ENCODE peak calls at places on chromosomes 16 and 17, in seven cellular contexts. One of them, this sample, is unnamed.

GRCh38 chr16:61813339-61813738 is 222.9 kb downstream of the CDH8 start:
- DNase-seq in tibial nerve: no peak
- DNase-seq in A549: no peak
- DNase-seq in transverse colon: no peak
- DNase-seq in SK-N-SH: no peak
- DNase-seq in sigmoid colon: no peak
- DNase-seq in ovary: no peak
- DNase-seq in this sample: no peak

GRCh38 chr16:53090591-53091507 is 36.1 kb downstream of the CHD9 start:
- DNase-seq in SK-N-SH: peak; percentile 29
- DNase-seq in ovary: peak; percentile 97
- DNase-seq in transverse colon: peak; percentile 88
- DNase-seq in sigmoid colon: peak; percentile 99
- DNase-seq in A549: no peak
- DNase-seq in tibial nerve: peak; percentile 92
- DNase-seq in this sample: peak; percentile 39

GRCh38 chr17:45261577-45262515 is at the start of gene SPATA32:
- DNase-seq in SK-N-SH: peak; percentile 71
- DNase-seq in tibial nerve: no peak
- DNase-seq in A549: no peak
- DNase-seq in transverse colon: peak; percentile 72
- DNase-seq in sigmoid colon: peak; percentile 82
- DNase-seq in ovary: peak; percentile 69
- DNase-seq in this sample: peak; percentile 71

GRCh38 chr17:68351395-68351794 is 60.1 kb downstream of the ARSG start:
- DNase-seq in sigmoid colon: no peak
- DNase-seq in ovary: peak; percentile 35
- DNase-seq in tibial nerve: no peak
- DNase-seq in transverse colon: no peak
- DNase-seq in SK-N-SH: peak; percentile 77
- DNase-seq in A549: peak; percentile 37
- DNase-seq in this sample: no peak

GRCh38 chr16:50315346-50315997 is 49.1 kb downstream of the ADCY7 start:
- DNase-seq in SK-N-SH: peak; percentile 80
- DNase-seq in sigmoid colon: peak; percentile 65
- DNase-seq in tibial nerve: no peak
- DNase-seq in ovary: peak; percentile 6
- DNase-seq in transverse colon: peak; percentile 5
- DNase-seq in A549: no peak
- DNase-seq in this sample: no peak

GRCh38 chr17:9432867-9433495 is 142.6 kb downstream of the STX8 start:
- DNase-seq in ovary: no peak
- DNase-seq in tibial nerve: no peak
- DNase-seq in sigmoid colon: no peak
- DNase-seq in SK-N-SH: no peak
- DNase-seq in transverse colon: no peak
- DNase-seq in A549: no peak
- DNase-seq in this sample: no peak

GRCh38 chr16:87263418-87264052 is 53.7 kb downstream of the C16orf95 start:
- DNase-seq in SK-N-SH: no peak
- DNase-seq in A549: no peak
- DNase-seq in ovary: no peak
- DNase-seq in sigmoid colon: no peak
- DNase-seq in transverse colon: peak; percentile 21
- DNase-seq in tibial nerve: no peak
- DNase-seq in this sample: no peak

GRCh38 chr17:6636616-6637457 is 3.7 kb downstream of the KIAA0753 start:
- DNase-seq in tibial nerve: no peak
- DNase-seq in A549: no peak
- DNase-seq in sigmoid colon: no peak
- DNase-seq in ovary: no peak
- DNase-seq in transverse colon: no peak
- DNase-seq in SK-N-SH: no peak
- DNase-seq in this sample: no peak

GRCh38 chr17:48753794-48754499 is 25.4 kb upstream of the HOXB13 start:
- DNase-seq in ovary: no peak
- DNase-seq in A549: no peak
- DNase-seq in transverse colon: no peak
- DNase-seq in tibial nerve: no peak
- DNase-seq in sigmoid colon: no peak
- DNase-seq in SK-N-SH: no peak
- DNase-seq in this sample: no peak

GRCh38 chr17:79087428-79088143 is 13.0 kb downstream of the ENGASE start:
- DNase-seq in ovary: peak; percentile 43
- DNase-seq in SK-N-SH: peak; percentile 97
- DNase-seq in tibial nerve: peak; percentile 65
- DNase-seq in A549: peak; percentile 68
- DNase-seq in transverse colon: peak; percentile 76
- DNase-seq in sigmoid colon: peak; percentile 88
- DNase-seq in this sample: peak; percentile 61

GRCh38 chr16:10765772-10766171 is 22.1 kb downstream of the NUBP1 start:
- DNase-seq in ovary: no peak
- DNase-seq in transverse colon: no peak
- DNase-seq in sigmoid colon: no peak
- DNase-seq in tibial nerve: no peak
- DNase-seq in SK-N-SH: no peak
- DNase-seq in A549: no peak
- DNase-seq in this sample: no peak

GRCh38 chr17:11264183-11264871 is 23.3 kb downstream of the SHISA6 start:
- DNase-seq in SK-N-SH: no peak
- DNase-seq in sigmoid colon: no peak
- DNase-seq in tibial nerve: no peak
- DNase-seq in ovary: no peak
- DNase-seq in transverse colon: no peak
- DNase-seq in A549: peak; percentile 49
- DNase-seq in this sample: no peak

GRCh38 chr17:16991349-16992009 is 19.6 kb upstream of the TNFRSF13B start:
- DNase-seq in tibial nerve: peak; percentile 73
- DNase-seq in A549: peak; percentile 75
- DNase-seq in SK-N-SH: peak; percentile 91
- DNase-seq in sigmoid colon: peak; percentile 85
- DNase-seq in transverse colon: peak; percentile 90
- DNase-seq in ovary: peak; percentile 39
- DNase-seq in this sample: peak; percentile 91

GRCh38 chr16:52597772-52598483 is 51.0 kb upstream of the TOX3 start:
- DNase-seq in tibial nerve: no peak
- DNase-seq in transverse colon: peak; percentile 34
- DNase-seq in SK-N-SH: no peak
- DNase-seq in sigmoid colon: no peak
- DNase-seq in ovary: no peak
- DNase-seq in A549: no peak
- DNase-seq in this sample: no peak

GRCh38 chr17:8031261-8031661 is 7.6 kb upstream of the ALOX15B start:
- DNase-seq in SK-N-SH: no peak
- DNase-seq in A549: no peak
- DNase-seq in tibial nerve: no peak
- DNase-seq in transverse colon: no peak
- DNase-seq in ovary: no peak
- DNase-seq in sigmoid colon: peak; percentile 12
- DNase-seq in this sample: no peak

GRCh38 chr17:32622540-32622939 is 135.7 kb downstream of the CDK5R1 start:
- DNase-seq in ovary: no peak
- DNase-seq in SK-N-SH: no peak
- DNase-seq in A549: no peak
- DNase-seq in tibial nerve: no peak
- DNase-seq in transverse colon: no peak
- DNase-seq in sigmoid colon: no peak
- DNase-seq in this sample: no peak

GRCh38 chr16:85750827-85751641 is at the start of gene C16orf74:
- DNase-seq in A549: peak; percentile 32
- DNase-seq in tibial nerve: no peak
- DNase-seq in ovary: peak; percentile 31
- DNase-seq in transverse colon: peak; percentile 64
- DNase-seq in SK-N-SH: peak; percentile 90
- DNase-seq in sigmoid colon: no peak
- DNase-seq in this sample: peak; percentile 92

GRCh38 chr16:84115919-84116719 is 623 bp downstream of the MBTPS1 start:
- DNase-seq in transverse colon: peak; percentile 62
- DNase-seq in tibial nerve: no peak
- DNase-seq in SK-N-SH: no peak
- DNase-seq in sigmoid colon: no peak
- DNase-seq in A549: peak; percentile 36
- DNase-seq in ovary: peak; percentile 49
- DNase-seq in this sample: no peak

GRCh38 chr17:2253768-2254406 is 49.7 kb downstream of the SMG6 start:
- DNase-seq in tibial nerve: no peak
- DNase-seq in SK-N-SH: no peak
- DNase-seq in sigmoid colon: no peak
- DNase-seq in transverse colon: no peak
- DNase-seq in ovary: no peak
- DNase-seq in A549: no peak
- DNase-seq in this sample: no peak

DNA sequence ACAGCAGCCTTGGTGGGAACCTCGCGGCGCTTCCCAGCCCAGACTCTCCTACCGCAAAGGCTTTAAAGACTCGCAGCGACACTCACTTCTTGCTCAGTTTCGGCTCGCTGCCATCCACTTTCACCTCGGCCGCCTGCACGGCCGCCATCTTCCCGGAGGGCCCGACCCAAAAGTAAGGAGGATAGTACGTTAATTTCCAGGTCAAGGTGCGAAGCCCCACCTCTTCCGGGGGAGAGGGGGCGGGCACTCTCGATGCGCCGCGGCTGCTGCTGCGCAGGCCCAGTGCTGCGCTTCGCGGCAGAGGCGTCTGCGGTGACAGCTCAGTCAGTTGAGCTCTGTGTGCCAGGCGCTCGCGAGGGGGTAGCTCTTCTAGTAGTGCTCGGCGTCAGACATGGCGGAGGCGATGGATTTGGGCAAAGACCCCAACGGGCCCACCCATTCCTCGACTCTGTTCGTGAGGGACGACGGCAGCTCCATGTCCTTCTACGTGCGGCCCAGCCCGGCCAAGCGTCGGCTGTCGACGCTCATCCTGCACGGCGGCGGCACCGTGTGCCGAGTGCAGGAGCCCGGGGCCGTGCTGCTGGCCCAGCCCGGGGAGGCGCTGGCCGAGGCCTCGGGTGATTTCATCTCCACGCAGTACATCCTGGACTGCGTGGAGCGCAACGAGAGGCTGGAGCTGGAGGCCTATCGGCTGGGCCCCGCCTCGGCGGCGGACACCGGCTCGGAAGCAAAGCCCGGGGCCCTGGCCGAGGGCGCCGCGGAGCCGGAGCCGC is at the start of the genes KARS1 and TERF2IP:
- DNase-seq in SK-N-SH: peak; percentile 98
- DNase-seq in tibial nerve: peak; percentile 79
- DNase-seq in transverse colon: peak; percentile 96
- DNase-seq in ovary: peak; percentile 91
- DNase-seq in A549: peak; percentile 94
- DNase-seq in sigmoid colon: peak; percentile 96
- DNase-seq in this sample: peak; percentile 95
- TF ChIP-seq EP300 in SK-N-SH: no peak
- TF ChIP-seq EP300 in tibial nerve: peak; percentile 99
- TF ChIP-seq EP300 in transverse colon: no peak
- TF ChIP-seq EP300 in ovary: no peak
- TF ChIP-seq EP300 in A549: no peak
- TF ChIP-seq EP300 in sigmoid colon: no peak
- TF ChIP-seq EP300 in this sample: no peak

GRCh38 chr16:67198238-67198734 is 645 bp upstream of the ELMO3 start:
- DNase-seq in A549: peak; percentile 66
- DNase-seq in SK-N-SH: peak; percentile 81
- DNase-seq in sigmoid colon: no peak
- DNase-seq in tibial nerve: no peak
- DNase-seq in ovary: no peak
- DNase-seq in transverse colon: peak; percentile 78
- DNase-seq in this sample: peak; percentile 74

GRCh38 chr16:67197704-67198103 is 1.2 kb upstream of the ELMO3 start:
- DNase-seq in sigmoid colon: no peak
- DNase-seq in A549: no peak
- DNase-seq in tibial nerve: no peak
- DNase-seq in SK-N-SH: no peak
- DNase-seq in transverse colon: no peak
- DNase-seq in ovary: no peak
- DNase-seq in this sample: no peak

GRCh38 chr16:67200491-67200890 is 1.6 kb downstream of the ELMO3 start:
- DNase-seq in SK-N-SH: no peak
- DNase-seq in ovary: no peak
- DNase-seq in A549: no peak
- DNase-seq in sigmoid colon: no peak
- DNase-seq in transverse colon: no peak
- DNase-seq in tibial nerve: no peak
- DNase-seq in this sample: no peak

GRCh38 chr16:67199808-67200198 is 872 bp downstream of the ELMO3 start:
- DNase-seq in sigmoid colon: no peak
- DNase-seq in tibial nerve: no peak
- DNase-seq in A549: no peak
- DNase-seq in ovary: no peak
- DNase-seq in transverse colon: peak; percentile 63
- DNase-seq in SK-N-SH: peak; percentile 61
- DNase-seq in this sample: no peak

DNA sequence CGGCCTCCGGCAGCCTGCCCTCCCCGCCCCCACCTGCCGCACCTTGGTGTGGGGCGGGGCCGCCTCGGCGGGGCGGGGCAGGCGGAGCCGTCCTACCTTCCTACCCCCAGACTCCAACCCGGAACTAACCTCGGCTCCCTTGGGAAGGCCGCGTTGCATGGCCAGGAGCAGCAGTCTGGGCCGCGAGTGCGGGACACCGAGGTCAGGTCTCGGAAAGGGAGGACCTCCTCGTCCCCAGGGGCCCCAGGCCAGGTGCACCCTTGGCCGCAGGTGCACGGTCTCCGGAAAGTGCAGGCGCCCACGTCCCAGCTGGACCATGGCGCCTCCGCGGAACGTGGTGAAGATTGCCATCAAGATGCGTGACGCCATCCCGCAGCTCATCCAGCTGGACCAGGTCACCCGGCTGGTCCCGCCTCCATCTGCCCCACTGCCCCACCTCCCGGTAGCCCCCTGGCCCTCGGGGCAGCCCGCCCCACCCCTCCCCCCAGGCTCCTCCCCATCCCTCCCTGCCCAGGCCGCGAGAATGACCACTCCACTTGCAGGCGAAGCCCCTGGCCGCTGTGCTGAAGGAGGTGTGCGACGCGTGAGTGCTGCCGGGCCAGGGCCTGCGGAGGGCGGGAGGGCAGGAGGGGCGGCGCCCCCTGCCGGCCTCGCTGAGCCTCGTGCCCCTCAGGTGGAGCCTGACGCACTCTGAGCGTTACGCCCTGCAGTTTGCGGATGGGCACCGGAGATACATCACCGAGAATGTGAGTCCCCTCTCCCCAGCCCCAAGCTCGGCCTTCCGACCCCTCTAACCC is at the start of gene ELMO3:
- DNase-seq in ovary: no peak
- DNase-seq in SK-N-SH: peak; percentile 72
- DNase-seq in sigmoid colon: no peak
- DNase-seq in transverse colon: peak; percentile 88
- DNase-seq in A549: no peak
- DNase-seq in tibial nerve: no peak
- DNase-seq in this sample: peak; percentile 91
- TF ChIP-seq CTCF in ovary: no peak
- TF ChIP-seq CTCF in SK-N-SH: no peak
- TF ChIP-seq CTCF in sigmoid colon: peak; percentile 19
- TF ChIP-seq CTCF in transverse colon: peak; percentile 58
- TF ChIP-seq CTCF in A549: no peak
- TF ChIP-seq CTCF in tibial nerve: peak; percentile 28
- TF ChIP-seq CTCF in this sample: peak; percentile 27

GRCh38 chr17:38443356-38444026 is 15.2 kb downstream of the ARHGAP23 start:
- DNase-seq in sigmoid colon: no peak
- DNase-seq in tibial nerve: no peak
- DNase-seq in A549: no peak
- DNase-seq in ovary: no peak
- DNase-seq in SK-N-SH: no peak
- DNase-seq in transverse colon: no peak
- DNase-seq in this sample: no peak
- H3K27ac ChIP-seq in sigmoid colon: peak overlapping the region; percentile 71
- H3K27ac ChIP-seq in tibial nerve: peak overlapping the region; percentile 74
- H3K27ac ChIP-seq in A549: no peak overlapping the region
- H3K27ac ChIP-seq in ovary: no peak overlapping the region
- H3K27ac ChIP-seq in SK-N-SH: no peak overlapping the region
- H3K27ac ChIP-seq in transverse colon: no peak overlapping the region
- H3K27ac ChIP-seq in this sample: no peak overlapping the region

GRCh38 chr17:40447148-40447644 is 3.9 kb downstream of the IGFBP4 start:
- DNase-seq in sigmoid colon: peak; percentile 74
- DNase-seq in ovary: no peak
- DNase-seq in A549: no peak
- DNase-seq in tibial nerve: no peak
- DNase-seq in transverse colon: no peak
- DNase-seq in SK-N-SH: no peak
- DNase-seq in this sample: no peak
- TF ChIP-seq EP300 in sigmoid colon: no peak
- TF ChIP-seq EP300 in ovary: peak; percentile 82
- TF ChIP-seq EP300 in A549: no peak
- TF ChIP-seq EP300 in tibial nerve: peak; percentile 74
- TF ChIP-seq EP300 in transverse colon: no peak
- TF ChIP-seq EP300 in SK-N-SH: no peak
- TF ChIP-seq EP300 in this sample: no peak

This sample was measured in upper lobe of left lung.